ENCODE peak calls at places on chromosomes 2 and 18, in five cellular contexts. One of them, this sample, is unnamed.

GRCh38 chr2:178479758-178480226 is 465 bp upstream of the PLEKHA3 start:
- DNase-seq in sigmoid colon: peak; percentile 63
- DNase-seq in colonic mucosa: no peak
- DNase-seq in Panc1: no peak
- DNase-seq in heart left ventricle: no peak
- DNase-seq in this sample: no peak

GRCh38 chr2:196439760-196440159 is 199.8 kb upstream of the CCDC150 start:
- DNase-seq in Panc1: no peak
- DNase-seq in colonic mucosa: no peak
- DNase-seq in sigmoid colon: no peak
- DNase-seq in heart left ventricle: no peak
- DNase-seq in this sample: no peak

GRCh38 chr18:26252411-26252810 is 26.2 kb downstream of the TAF4B start:
- DNase-seq in heart left ventricle: no peak
- DNase-seq in sigmoid colon: no peak
- DNase-seq in Panc1: no peak
- DNase-seq in colonic mucosa: no peak
- DNase-seq in this sample: no peak

GRCh38 chr2:62774555-62775366 is 69.2 kb downstream of the EHBP1 start:
- DNase-seq in heart left ventricle: no peak
- DNase-seq in colonic mucosa: peak; percentile 22
- DNase-seq in sigmoid colon: peak; percentile 63
- DNase-seq in Panc1: peak; percentile 48
- DNase-seq in this sample: no peak

GRCh38 chr2:207926133-207927076 is 98.9 kb downstream of the PLEKHM3 start:
- DNase-seq in heart left ventricle: no peak
- DNase-seq in colonic mucosa: no peak
- DNase-seq in sigmoid colon: peak; percentile 90
- DNase-seq in Panc1: no peak
- DNase-seq in this sample: no peak

GRCh38 chr2:7849531-7849930 is 832.3 kb upstream of the ID2 start:
- DNase-seq in Panc1: no peak
- DNase-seq in heart left ventricle: no peak
- DNase-seq in sigmoid colon: no peak
- DNase-seq in colonic mucosa: no peak
- DNase-seq in this sample: no peak

GRCh38 chr2:221402072-221402471 is 170.0 kb downstream of the EPHA4 start:
- DNase-seq in Panc1: no peak
- DNase-seq in sigmoid colon: no peak
- DNase-seq in colonic mucosa: no peak
- DNase-seq in heart left ventricle: no peak
- DNase-seq in this sample: no peak

GRCh38 chr18:58997811-58998337 is 133.2 kb downstream of the ZNF532 start:
- DNase-seq in Panc1: no peak
- DNase-seq in colonic mucosa: no peak
- DNase-seq in heart left ventricle: no peak
- DNase-seq in sigmoid colon: no peak
- DNase-seq in this sample: no peak

GRCh38 chr2:159124441-159124911 is 156.0 kb downstream of the TANC1 start:
- DNase-seq in heart left ventricle: peak; percentile 40
- DNase-seq in sigmoid colon: no peak
- DNase-seq in colonic mucosa: peak; percentile 49
- DNase-seq in Panc1: peak; percentile 18
- DNase-seq in this sample: no peak

GRCh38 chr2:20141056-20141762 is 83.7 kb downstream of the SDC1 start:
- DNase-seq in Panc1: peak; percentile 67
- DNase-seq in heart left ventricle: no peak
- DNase-seq in colonic mucosa: no peak
- DNase-seq in sigmoid colon: peak; percentile 86
- DNase-seq in this sample: no peak

GRCh38 chr2:10048501-10049171 is 5.3 kb downstream of the KLF11 start:
- DNase-seq in colonic mucosa: peak; percentile 31
- DNase-seq in Panc1: no peak
- DNase-seq in heart left ventricle: no peak
- DNase-seq in sigmoid colon: no peak
- DNase-seq in this sample: peak; percentile 60

GRCh38 chr18:65287642-65288041 is 463.2 kb upstream of the CDH7 start:
- DNase-seq in sigmoid colon: no peak
- DNase-seq in heart left ventricle: no peak
- DNase-seq in Panc1: no peak
- DNase-seq in colonic mucosa: no peak
- DNase-seq in this sample: no peak

GRCh38 chr2:40095003-40095402 is 315.9 kb upstream of the THUMPD2 start:
- DNase-seq in Panc1: no peak
- DNase-seq in colonic mucosa: no peak
- DNase-seq in sigmoid colon: no peak
- DNase-seq in heart left ventricle: no peak
- DNase-seq in this sample: no peak

GRCh38 chr2:45712538-45712937 is 61.1 kb downstream of the PRKCE start:
- DNase-seq in sigmoid colon: no peak
- DNase-seq in heart left ventricle: no peak
- DNase-seq in Panc1: no peak
- DNase-seq in colonic mucosa: no peak
- DNase-seq in this sample: no peak

GRCh38 chr2:40734797-40735196 is 282.9 kb upstream of the SLC8A1 start:
- DNase-seq in sigmoid colon: no peak
- DNase-seq in heart left ventricle: no peak
- DNase-seq in colonic mucosa: no peak
- DNase-seq in Panc1: no peak
- DNase-seq in this sample: no peak

GRCh38 chr2:205139822-205140612 is 542.3 kb upstream of the NRP2 start:
- DNase-seq in colonic mucosa: no peak
- DNase-seq in Panc1: no peak
- DNase-seq in sigmoid colon: no peak
- DNase-seq in heart left ventricle: peak; percentile 19
- DNase-seq in this sample: no peak

GRCh38 chr2:7083580-7084509 is 166.6 kb downstream of the RNF144A start:
- DNase-seq in sigmoid colon: no peak
- DNase-seq in heart left ventricle: no peak
- DNase-seq in colonic mucosa: no peak
- DNase-seq in Panc1: peak; percentile 25
- DNase-seq in this sample: no peak

GRCh38 chr18:32707586-32707985 is 65.2 kb downstream of the KLHL14 start:
- DNase-seq in colonic mucosa: no peak
- DNase-seq in sigmoid colon: no peak
- DNase-seq in Panc1: no peak
- DNase-seq in heart left ventricle: no peak
- DNase-seq in this sample: no peak

GRCh38 chr2:219688560-219689445 is 61.4 kb downstream of the SLC4A3 start:
- DNase-seq in sigmoid colon: no peak
- DNase-seq in colonic mucosa: no peak
- DNase-seq in Panc1: no peak
- DNase-seq in heart left ventricle: peak; percentile 34
- DNase-seq in this sample: no peak

GRCh38 chr2:217808326-217808725 is 194.5 kb downstream of the TNS1 start:
- DNase-seq in heart left ventricle: no peak
- DNase-seq in colonic mucosa: no peak
- DNase-seq in Panc1: no peak
- DNase-seq in sigmoid colon: no peak
- DNase-seq in this sample: no peak
- H3K36me3 ChIP-seq in heart left ventricle: peaks cover 6% of the 10 kb centered on the region
- H3K36me3 ChIP-seq in colonic mucosa: no peaks in the 10 kb centered on the region
- H3K36me3 ChIP-seq in Panc1: no peaks in the 10 kb centered on the region
- H3K36me3 ChIP-seq in sigmoid colon: peaks cover 88% of the 10 kb centered on the region
- H3K36me3 ChIP-seq in this sample: no peaks in the 10 kb centered on the region

GRCh38 chr2:112147796-112148195 is 9.6 kb downstream of the FBLN7 start:
- DNase-seq in Panc1: no peak
- DNase-seq in heart left ventricle: peak; percentile 43
- DNase-seq in colonic mucosa: peak; percentile 3
- DNase-seq in sigmoid colon: no peak
- DNase-seq in this sample: no peak
- H3K27ac ChIP-seq in Panc1: no peak overlapping the region
- H3K27ac ChIP-seq in heart left ventricle: peak overlapping the region; percentile 69
- H3K27ac ChIP-seq in colonic mucosa: no peak overlapping the region
- H3K27ac ChIP-seq in sigmoid colon: no peak overlapping the region
- H3K27ac ChIP-seq in this sample: no peak overlapping the region

DNA sequence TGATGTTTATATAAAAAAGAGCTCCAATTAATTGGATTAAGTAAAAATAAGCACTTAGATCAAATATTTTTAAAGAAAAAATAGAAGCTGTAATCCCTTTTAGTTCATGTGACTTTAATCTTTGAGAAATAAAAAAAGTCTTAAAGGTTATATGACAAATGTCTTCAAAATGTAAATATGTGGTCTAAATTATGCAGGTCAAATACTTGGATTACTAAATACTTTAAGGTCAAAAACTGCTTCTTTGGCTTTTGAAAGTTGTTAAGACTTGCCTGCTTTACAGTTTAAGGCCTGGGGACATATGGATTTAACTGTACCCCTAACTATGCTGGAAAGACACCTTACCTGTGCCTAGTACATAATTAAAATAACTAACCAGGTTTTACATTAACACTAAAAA is 15.5 kb upstream of the PDK1 start:
- DNase-seq in heart left ventricle: no peak
- DNase-seq in sigmoid colon: no peak
- DNase-seq in Panc1: no peak
- DNase-seq in colonic mucosa: no peak
- DNase-seq in this sample: no peak
- H3K9me3 ChIP-seq in heart left ventricle: no peaks in the 10 kb centered on the region
- H3K9me3 ChIP-seq in sigmoid colon: no peaks in the 10 kb centered on the region
- H3K9me3 ChIP-seq in Panc1: peaks cover 3% of the 10 kb centered on the region
- H3K9me3 ChIP-seq in colonic mucosa: no peaks in the 10 kb centered on the region
- H3K9me3 ChIP-seq in this sample: peaks cover 4% of the 10 kb centered on the region

DNA sequence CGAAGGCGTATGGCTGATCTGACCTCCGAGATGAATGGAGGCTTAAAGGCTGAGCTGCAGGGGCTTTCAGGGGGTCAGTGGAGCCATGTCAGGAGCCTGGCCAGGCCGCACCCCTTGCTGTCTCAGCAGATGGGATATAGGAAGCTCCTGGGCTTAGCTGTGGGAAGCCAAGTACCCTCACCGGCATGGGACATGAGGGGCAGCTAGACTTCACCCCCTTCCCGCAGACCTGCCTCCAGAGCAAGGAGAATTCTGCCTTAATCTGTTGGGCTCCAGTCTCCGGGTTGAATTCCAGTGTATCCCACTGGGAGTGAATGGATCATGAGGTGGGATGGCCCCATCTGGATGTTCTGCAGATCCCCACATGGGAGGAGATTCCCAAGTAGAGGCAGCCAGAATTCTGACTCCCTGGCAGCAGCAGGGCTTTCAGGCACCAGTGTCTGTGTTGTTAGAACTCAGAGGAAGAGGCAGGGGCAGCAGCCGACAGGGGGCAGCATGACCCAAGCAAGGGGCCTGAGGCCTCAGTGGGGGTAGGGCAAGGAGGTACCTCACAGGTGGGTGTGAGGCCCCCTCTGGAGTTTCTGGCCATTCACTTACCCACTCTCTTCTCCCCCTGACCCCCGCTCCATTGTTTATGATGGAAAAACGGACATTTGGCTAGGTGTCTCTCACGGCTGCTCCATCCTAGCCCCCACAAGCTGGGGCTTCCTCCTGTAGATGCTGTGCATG is 19.1 kb downstream of the CAPG start:
- DNase-seq in heart left ventricle: peak; percentile 45
- DNase-seq in colonic mucosa: peak; percentile 79
- DNase-seq in sigmoid colon: peak; percentile 83
- DNase-seq in Panc1: no peak
- DNase-seq in this sample: peak; percentile 53
- H3K36me3 ChIP-seq in heart left ventricle: no peaks in the 10 kb centered on the region
- H3K36me3 ChIP-seq in colonic mucosa: no peaks in the 10 kb centered on the region
- H3K36me3 ChIP-seq in sigmoid colon: no peaks in the 10 kb centered on the region
- H3K36me3 ChIP-seq in Panc1: peaks cover 4% of the 10 kb centered on the region
- H3K36me3 ChIP-seq in this sample: peaks cover 20% of the 10 kb centered on the region

GRCh38 chr2:73972846-73973245 is 11.9 kb upstream of the TET3 start:
- DNase-seq in heart left ventricle: no peak
- DNase-seq in Panc1: no peak
- DNase-seq in colonic mucosa: no peak
- DNase-seq in sigmoid colon: no peak
- DNase-seq in this sample: no peak

GRCh38 chr2:73970268-73970803 is 14.4 kb upstream of the TET3 start:
- DNase-seq in sigmoid colon: no peak
- DNase-seq in Panc1: no peak
- DNase-seq in heart left ventricle: no peak
- DNase-seq in colonic mucosa: no peak
- DNase-seq in this sample: no peak

GRCh38 chr2:73969356-73969755 is 15.4 kb upstream of the TET3 start:
- DNase-seq in heart left ventricle: no peak
- DNase-seq in Panc1: no peak
- DNase-seq in sigmoid colon: no peak
- DNase-seq in colonic mucosa: no peak
- DNase-seq in this sample: no peak

GRCh38 chr2:73971722-73972121 is 13.0 kb upstream of the TET3 start:
- DNase-seq in sigmoid colon: no peak
- DNase-seq in Panc1: no peak
- DNase-seq in heart left ventricle: no peak
- DNase-seq in colonic mucosa: no peak
- DNase-seq in this sample: no peak

DNA sequence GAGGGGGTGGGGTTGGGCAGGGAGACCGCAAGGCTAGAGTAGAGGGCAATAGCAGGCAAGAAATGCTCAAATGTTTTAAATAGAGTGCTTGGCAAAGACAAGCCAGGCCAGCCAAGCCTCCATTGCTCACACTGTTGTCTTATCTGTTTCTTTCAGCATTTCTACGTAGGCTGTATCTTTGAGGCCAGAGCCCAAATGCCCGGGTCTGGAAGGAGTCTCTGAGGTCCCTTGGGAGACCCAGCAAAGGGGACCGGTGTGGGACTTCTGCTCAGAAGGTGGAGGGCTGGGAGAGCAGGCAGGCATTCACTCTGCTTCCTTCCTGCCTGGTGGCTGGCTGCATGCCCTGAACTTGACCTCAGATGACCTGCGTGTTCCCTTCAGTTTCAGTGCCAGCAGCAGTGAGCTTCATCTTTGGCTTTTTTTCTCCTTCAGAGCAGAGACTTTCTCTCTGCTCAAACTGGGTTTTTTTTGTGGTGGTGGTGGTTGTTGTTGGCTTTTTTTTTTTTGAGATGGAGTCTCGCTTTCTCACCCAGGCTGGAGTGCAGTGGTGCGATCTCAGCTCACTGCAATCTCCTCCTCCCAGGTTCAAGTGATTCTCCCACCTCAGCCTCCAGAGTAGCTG is 13.7 kb upstream of the TET3 start:
- DNase-seq in heart left ventricle: peak; percentile 83
- DNase-seq in colonic mucosa: peak; percentile 78
- DNase-seq in Panc1: no peak
- DNase-seq in sigmoid colon: peak; percentile 79
- DNase-seq in this sample: peak; percentile 71
- H3K27ac ChIP-seq in heart left ventricle: peak overlapping the region; percentile 76
- H3K27ac ChIP-seq in colonic mucosa: no peak overlapping the region
- H3K27ac ChIP-seq in Panc1: no peak overlapping the region
- H3K27ac ChIP-seq in sigmoid colon: no peak overlapping the region
- H3K27ac ChIP-seq in this sample: peak overlapping the region; percentile 17

GRCh38 chr2:35784777-35785176 is 570.8 kb upstream of the CRIM1 start:
- DNase-seq in sigmoid colon: no peak
- DNase-seq in colonic mucosa: no peak
- DNase-seq in heart left ventricle: no peak
- DNase-seq in Panc1: no peak
- DNase-seq in this sample: no peak
- H3K9me3 ChIP-seq in sigmoid colon: no peaks in the 10 kb centered on the region
- H3K9me3 ChIP-seq in colonic mucosa: no peaks in the 10 kb centered on the region
- H3K9me3 ChIP-seq in heart left ventricle: no peaks in the 10 kb centered on the region
- H3K9me3 ChIP-seq in Panc1: no peaks in the 10 kb centered on the region
- H3K9me3 ChIP-seq in this sample: no peaks in the 10 kb centered on the region

GRCh38 chr2:112674229-112674628 is 28.5 kb downstream of the SLC20A1 start:
- DNase-seq in heart left ventricle: peak; percentile 77
- DNase-seq in Panc1: no peak
- DNase-seq in colonic mucosa: peak; percentile 34
- DNase-seq in sigmoid colon: peak; percentile 82
- DNase-seq in this sample: no peak
- H3K36me3 ChIP-seq in heart left ventricle: no peaks in the 10 kb centered on the region
- H3K36me3 ChIP-seq in Panc1: no peaks in the 10 kb centered on the region
- H3K36me3 ChIP-seq in colonic mucosa: no peaks in the 10 kb centered on the region
- H3K36me3 ChIP-seq in sigmoid colon: no peaks in the 10 kb centered on the region
- H3K36me3 ChIP-seq in this sample: no peaks in the 10 kb centered on the region